ENCODE peak calls at places on chromosome 18, in four cellular contexts. N is PC-9, E is fibroblast of pulmonary artery, L is fibroblast of lung. T is an unnamed sample.

GRCh38 chr18:51516478-51517038 is 319.1 kb upstream of the MEX3C start:
- DNase-seq in N (no peak), L (no peak), E (no peak), T (no peak)

GRCh38 chr18:64518191-64518590 is 369.3 kb upstream of the LINC00305 start:
- DNase-seq in N (no peak), L (no peak), E (no peak), T (no peak)

GRCh38 chr18:44715245-44715644 is 34.6 kb downstream of the SETBP1 start:
- DNase-seq in N (no peak), L (peak; percentile 85), E (peak; percentile 38), T (peak; percentile 94)

GRCh38 chr18:46555724-46556123 is 101.3 kb downstream of the LOXHD1 start:
- DNase-seq in E (peak; percentile 11), L (peak; percentile 1), N (peak; percentile 2), T (no peak)

GRCh38 chr18:67845035-67845434 is 328.5 kb upstream of the DSEL start:
- DNase-seq in L (no peak), E (peak; percentile 45), N (no peak), T (no peak)

GRCh38 chr18:51211552-51211951 is 14.1 kb upstream of the MEX3C start:
- DNase-seq in E (peak; percentile 98), L (peak; percentile 94), N (peak; percentile 41), T (peak; percentile 41)

GRCh38 chr18:59279722-59280121 is 6.5 kb upstream of the RAX start:
- DNase-seq in E (no peak), N (no peak), L (no peak), T (no peak)

GRCh38 chr18:59802031-59802430 is 97.8 kb upstream of the PMAIP1 start:
- DNase-seq in L (no peak), E (no peak), N (no peak), T (no peak)

GRCh38 chr18:52242711-52243110 is 97.3 kb upstream of the DCC start:
- DNase-seq in L (no peak), N (no peak), E (peak; percentile 57), T (no peak)

GRCh38 chr18:45378933-45379332 is 236.3 kb upstream of the SLC14A2 start:
- DNase-seq in E (no peak), L (no peak), N (no peak), T (no peak)

GRCh38 chr18:25992566-25992965 is 97.8 kb downstream of the SS18 start:
- DNase-seq in L (no peak), E (no peak), N (no peak), T (no peak)

GRCh38 chr18:13485182-13485581 is 241.2 kb downstream of the FAM210A start:
- DNase-seq in L (no peak), N (no peak), E (no peak), T (no peak)

GRCh38 chr18:2512059-2512458 is 59.2 kb downstream of the METTL4 start:
- DNase-seq in L (no peak), E (no peak), N (no peak), T (no peak)

GRCh38 chr18:2515908-2516625 is 55.2 kb downstream of the METTL4 start:
- DNase-seq in L (peak; percentile 95), N (peak; percentile 47), E (peak; percentile 94), T (peak; percentile 65)

GRCh38 chr18:2513616-2514015 is 57.7 kb downstream of the METTL4 start:
- DNase-seq in E (no peak), N (peak; percentile 15), L (peak; percentile 27), T (no peak)

GRCh38 chr18:2518473-2518872 is 52.8 kb downstream of the METTL4 start:
- DNase-seq in N (no peak), L (no peak), E (no peak), T (no peak)

GRCh38 chr18:2515408-2515807 is 55.9 kb downstream of the METTL4 start:
- DNase-seq in N (no peak), E (peak; percentile 84), L (peak; percentile 96), T (peak; percentile 82)
- H3K4me3 ChIP-seq in N (no peak overlapping the region), E (no peak overlapping the region), L (no peak overlapping the region), T (no peak overlapping the region)

DNA sequence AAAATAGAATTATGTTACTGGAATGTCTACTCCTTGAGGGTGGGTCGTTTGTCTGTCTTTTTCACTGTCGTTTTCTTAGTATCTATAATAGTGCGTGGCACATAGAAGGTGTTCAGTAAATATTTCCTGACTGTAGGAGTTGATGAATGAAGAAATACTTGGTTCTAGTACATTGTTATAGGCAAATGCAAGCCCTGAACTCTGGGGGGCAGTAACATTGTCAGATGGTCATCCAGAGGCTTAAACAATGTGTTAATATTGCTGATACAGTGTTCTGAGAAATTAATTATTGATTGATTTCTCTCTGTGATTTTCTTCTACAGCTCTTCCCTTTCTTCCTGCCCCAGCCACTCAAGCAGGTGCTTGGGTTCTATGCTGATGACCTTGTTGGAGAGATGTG is 24.4 kb upstream of the THOC1 start:
- DNase-seq in E (peak; percentile 21), N (no peak), L (no peak), T (no peak)
- TF ChIP-seq CTCF in E (peak; percentile 44), N (no peak), L (peak; percentile 18), T (peak; percentile 35)

DNA sequence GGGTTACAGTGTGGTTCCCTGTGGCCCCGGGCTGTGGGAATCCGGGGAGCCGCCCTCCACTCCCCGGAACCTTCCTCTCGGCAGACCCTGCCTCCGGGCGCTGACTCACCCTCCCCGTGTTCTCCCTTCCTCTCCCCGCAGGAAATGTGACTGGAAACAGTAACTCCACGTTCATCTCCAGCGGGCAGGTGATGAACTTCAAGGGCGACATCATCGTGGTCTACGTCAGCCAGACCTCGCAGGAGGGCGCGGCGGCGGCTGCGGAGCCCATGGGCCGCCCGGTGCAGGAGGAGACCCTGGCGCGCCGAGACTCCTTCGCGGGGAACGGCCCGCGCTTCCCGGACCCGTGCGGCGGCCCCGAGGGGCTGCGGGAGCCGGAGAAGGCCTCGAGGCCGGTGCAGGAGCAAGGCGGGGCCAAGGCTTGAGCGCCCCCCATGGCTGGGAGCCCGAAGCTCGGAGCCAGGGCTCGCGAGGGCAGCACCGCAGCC is 59.5 kb downstream of the TNFRSF11A start:
- DNase-seq in N (no peak), E (peak; percentile 14), L (peak; percentile 11), T (no peak)
- H3K4me3 ChIP-seq in N (no peak overlapping the region), E (peak overlapping the region; percentile 42), L (peak overlapping the region; percentile 44), T (no peak overlapping the region)

GRCh38 chr18:76897257-76897656 is 74.9 kb downstream of the ZNF236 start:
- DNase-seq in E (no peak), N (no peak), L (no peak), T (no peak)
- TF ChIP-seq CTCF in E (no peak), N (no peak), L (no peak), T (no peak)

GRCh38 chr18:23861326-23861725 is 153.2 kb upstream of the TTC39C start:
- DNase-seq in N (no peak), E (no peak), L (no peak), T (no peak)

GRCh38 chr18:23859466-23860352 is 154.8 kb upstream of the TTC39C start:
- DNase-seq in L (no peak), N (no peak), E (no peak), T (no peak)

GRCh38 chr18:23857756-23858155 is 156.8 kb upstream of the TTC39C start:
- DNase-seq in L (peak; percentile 77), E (peak; percentile 73), N (no peak), T (no peak)

GRCh38 chr18:23864620-23865019 is 149.9 kb upstream of the TTC39C start:
- DNase-seq in L (no peak), N (no peak), E (no peak), T (no peak)

DNA sequence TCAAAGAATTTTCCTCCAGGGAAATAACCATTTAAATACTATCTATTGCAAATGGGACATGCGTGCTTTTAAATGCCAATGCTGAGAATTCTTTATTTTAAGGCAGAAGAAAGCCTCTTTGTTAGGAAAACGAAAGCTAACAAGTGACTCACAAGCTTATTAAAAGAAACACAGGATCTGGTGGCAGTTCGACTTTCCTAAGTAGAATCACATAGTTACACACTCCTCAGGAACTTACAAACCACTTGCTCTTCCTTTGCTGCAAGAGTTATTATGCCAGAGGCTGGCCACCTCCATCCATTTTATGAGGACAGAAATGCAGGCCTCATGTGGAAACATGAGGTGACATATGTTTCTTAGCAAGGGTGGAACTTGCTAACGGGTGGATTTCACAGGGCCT is 152.5 kb upstream of the TTC39C start:
- DNase-seq in N (no peak), L (peak; percentile 96), E (peak; percentile 66), T (peak; percentile 94)
- H3K4me3 ChIP-seq in N (no peak overlapping the region), L (no peak overlapping the region), E (no peak overlapping the region), T (no peak overlapping the region)

DNA sequence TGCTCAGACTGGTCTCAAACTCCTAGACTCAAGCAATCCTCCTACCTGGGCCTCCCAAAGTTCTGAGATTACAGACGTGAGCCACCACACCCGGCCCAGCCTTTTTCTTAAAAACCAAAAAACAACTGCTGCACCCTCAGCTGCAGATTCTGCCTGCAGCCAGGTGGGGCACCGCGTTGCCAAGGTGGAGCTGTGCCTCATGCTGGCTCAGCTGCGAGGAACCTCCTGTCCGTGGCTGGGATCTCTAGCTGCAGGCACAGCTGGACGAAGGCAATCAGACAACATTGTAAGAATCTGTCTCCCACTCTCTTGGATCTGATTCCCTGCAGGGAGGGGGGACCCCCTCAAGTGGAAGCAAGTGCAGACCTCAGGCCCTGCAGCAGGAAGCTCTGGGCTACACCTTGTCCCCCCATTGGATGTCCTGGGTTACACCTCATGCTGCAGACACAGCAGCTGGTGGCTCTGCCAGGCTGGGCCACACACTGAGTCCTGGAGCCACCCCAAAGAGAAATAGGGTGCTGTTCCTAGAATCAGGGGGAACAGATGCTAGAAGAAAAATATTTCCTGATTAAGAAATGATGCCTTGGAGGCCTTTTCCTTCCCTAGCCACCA is 24.1 kb downstream of the CIDEA start:
- DNase-seq in L (no peak), E (peak; percentile 26), N (no peak), T (no peak)
- TF ChIP-seq CTCF in L (no peak), E (no peak), N (peak; percentile 47), T (no peak)

GRCh38 chr18:61581578-61582204 is 248.5 kb downstream of the CDH20 start:
- DNase-seq in N (peak; percentile 58), L (peak; percentile 50), E (peak; percentile 60), T (no peak)
- H3K4me3 ChIP-seq in N (no peak overlapping the region), L (peak overlapping the region; percentile 58), E (peak overlapping the region; percentile 48), T (peak overlapping the region; percentile 40)

GRCh38 chr18:6547476-6547875 is 132.8 kb upstream of the L3MBTL4 start:
- DNase-seq in L (no peak), N (no peak), E (no peak), T (no peak)

GRCh38 chr18:6542296-6542695 is 127.6 kb upstream of the L3MBTL4 start:
- DNase-seq in E (no peak), L (no peak), N (no peak), T (no peak)

GRCh38 chr18:6537468-6537867 is 122.8 kb upstream of the L3MBTL4 start:
- DNase-seq in E (no peak), N (no peak), L (no peak), T (no peak)

GRCh38 chr18:6546229-6546628 is 131.5 kb upstream of the L3MBTL4 start:
- DNase-seq in E (no peak), L (peak; percentile 6), N (no peak), T (peak; percentile 5)

DNA sequence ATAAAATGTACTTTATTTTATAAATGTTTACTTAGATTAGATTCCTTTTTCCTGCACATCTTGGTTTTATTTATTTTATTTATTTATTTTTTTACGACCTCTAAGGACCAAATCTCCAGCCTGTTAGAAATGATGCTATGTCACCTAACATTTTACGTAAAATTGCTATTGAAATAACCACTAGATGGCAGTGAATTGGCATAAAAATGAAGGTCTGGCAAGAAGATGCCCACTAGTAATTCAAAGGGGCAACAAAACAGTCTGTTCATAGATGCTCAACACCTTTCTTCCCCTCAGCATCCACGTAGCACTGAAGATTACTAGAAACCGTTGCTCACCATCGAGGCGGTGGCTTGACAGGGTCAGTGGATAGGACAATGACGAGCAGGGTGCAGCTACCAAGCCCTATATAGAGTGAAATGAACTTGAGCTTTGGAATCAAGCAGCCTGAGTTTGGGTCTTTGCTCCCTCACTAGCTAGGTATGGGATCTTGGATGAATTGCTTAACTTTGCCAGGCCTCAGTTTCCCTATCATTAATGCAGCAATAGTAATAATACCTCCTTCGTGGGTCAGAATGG is 128.7 kb upstream of the L3MBTL4 start:
- DNase-seq in N (no peak), E (peak; percentile 61), L (peak; percentile 31), T (no peak)
- TF ChIP-seq CTCF in N (peak; percentile 70), E (peak; percentile 49), L (peak; percentile 49), T (peak; percentile 30)

T was measured in AG09309.